ENCODE peak calls at places on chromosome 9, in six cellular contexts. One of them, this sample, is unnamed.

GRCh38 chr9:17135578-17135904 is 701 bp downstream of the CNTLN start:
- DNase-seq in Panc1: no peak
- DNase-seq in GM23338: peak; percentile 66
- DNase-seq in A549: no peak
- DNase-seq in astrocyte: no peak
- DNase-seq in naive thymus-derived CD4-positive, alpha-beta T cell: no peak
- DNase-seq in this sample: no peak

GRCh38 chr9:129509508-129509907 is 111.4 kb downstream of the C9orf50 start:
- DNase-seq in Panc1: no peak
- DNase-seq in GM23338: no peak
- DNase-seq in A549: no peak
- DNase-seq in astrocyte: peak; percentile 96
- DNase-seq in naive thymus-derived CD4-positive, alpha-beta T cell: no peak
- DNase-seq in this sample: no peak

GRCh38 chr9:94891183-94891582 is 164.7 kb downstream of the AOPEP start:
- DNase-seq in Panc1: no peak
- DNase-seq in GM23338: no peak
- DNase-seq in A549: no peak
- DNase-seq in astrocyte: no peak
- DNase-seq in naive thymus-derived CD4-positive, alpha-beta T cell: no peak
- DNase-seq in this sample: no peak

GRCh38 chr9:110769667-110770066 is 101.1 kb downstream of the MUSK start:
- DNase-seq in Panc1: no peak
- DNase-seq in GM23338: no peak
- DNase-seq in A549: no peak
- DNase-seq in astrocyte: peak; percentile 83
- DNase-seq in naive thymus-derived CD4-positive, alpha-beta T cell: no peak
- DNase-seq in this sample: no peak

GRCh38 chr9:128771094-128771721 is 519 bp downstream of the ZER1 start:
- DNase-seq in Panc1: no peak
- DNase-seq in GM23338: no peak
- DNase-seq in A549: no peak
- DNase-seq in astrocyte: peak; percentile 7
- DNase-seq in naive thymus-derived CD4-positive, alpha-beta T cell: no peak
- DNase-seq in this sample: peak; percentile 61

GRCh38 chr9:116979461-116979860 is 292.4 kb downstream of the TRIM32 start:
- DNase-seq in Panc1: no peak
- DNase-seq in GM23338: peak; percentile 40
- DNase-seq in A549: peak; percentile 12
- DNase-seq in astrocyte: no peak
- DNase-seq in naive thymus-derived CD4-positive, alpha-beta T cell: no peak
- DNase-seq in this sample: peak; percentile 59

GRCh38 chr9:91151014-91151740 is 210.5 kb downstream of the AUH start:
- DNase-seq in Panc1: no peak
- DNase-seq in GM23338: no peak
- DNase-seq in A549: no peak
- DNase-seq in astrocyte: peak; percentile 96
- DNase-seq in naive thymus-derived CD4-positive, alpha-beta T cell: peak; percentile 65
- DNase-seq in this sample: no peak

GRCh38 chr9:125747053-125747764 is at the start of gene PBX3:
- DNase-seq in Panc1: no peak
- DNase-seq in GM23338: peak; percentile 69
- DNase-seq in A549: peak; percentile 31
- DNase-seq in astrocyte: no peak
- DNase-seq in naive thymus-derived CD4-positive, alpha-beta T cell: no peak
- DNase-seq in this sample: peak; percentile 81

GRCh38 chr9:130680836-130681768 is 12.5 kb upstream of the EXOSC2 start:
- DNase-seq in Panc1: no peak
- DNase-seq in GM23338: peak; percentile 78
- DNase-seq in A549: peak; percentile 95
- DNase-seq in astrocyte: peak; percentile 75
- DNase-seq in naive thymus-derived CD4-positive, alpha-beta T cell: no peak
- DNase-seq in this sample: peak; percentile 90

GRCh38 chr9:89755835-89756234 is 151.0 kb downstream of the GADD45G start:
- DNase-seq in Panc1: no peak
- DNase-seq in GM23338: no peak
- DNase-seq in A549: no peak
- DNase-seq in astrocyte: peak; percentile 56
- DNase-seq in naive thymus-derived CD4-positive, alpha-beta T cell: no peak
- DNase-seq in this sample: no peak

GRCh38 chr9:126614455-126615248 is 924 bp downstream of the LMX1B start:
- DNase-seq in Panc1: no peak
- DNase-seq in GM23338: peak; percentile 52
- DNase-seq in A549: no peak
- DNase-seq in astrocyte: no peak
- DNase-seq in naive thymus-derived CD4-positive, alpha-beta T cell: no peak
- DNase-seq in this sample: peak; percentile 81

GRCh38 chr9:111833941-111834340 is 39.2 kb upstream of the SHOC1 start:
- DNase-seq in Panc1: no peak
- DNase-seq in GM23338: no peak
- DNase-seq in A549: no peak
- DNase-seq in astrocyte: peak; percentile 59
- DNase-seq in naive thymus-derived CD4-positive, alpha-beta T cell: no peak
- DNase-seq in this sample: no peak

GRCh38 chr9:77038281-77039036 is 19.0 kb downstream of the FOXB2 start:
- DNase-seq in Panc1: no peak
- DNase-seq in GM23338: peak; percentile 64
- DNase-seq in A549: no peak
- DNase-seq in astrocyte: no peak
- DNase-seq in naive thymus-derived CD4-positive, alpha-beta T cell: no peak
- DNase-seq in this sample: no peak

GRCh38 chr9:108671794-108672193 is 184.0 kb downstream of the ACTL7B start:
- DNase-seq in Panc1: no peak
- DNase-seq in GM23338: no peak
- DNase-seq in A549: no peak
- DNase-seq in astrocyte: peak; percentile 32
- DNase-seq in naive thymus-derived CD4-positive, alpha-beta T cell: no peak
- DNase-seq in this sample: no peak

GRCh38 chr9:77488439-77489126 is 159.5 kb downstream of the GNA14 start:
- DNase-seq in Panc1: no peak
- DNase-seq in GM23338: peak; percentile 79
- DNase-seq in A549: no peak
- DNase-seq in astrocyte: no peak
- DNase-seq in naive thymus-derived CD4-positive, alpha-beta T cell: no peak
- DNase-seq in this sample: peak; percentile 61

GRCh38 chr9:115035872-115036612 is 81.9 kb downstream of the TNC start:
- DNase-seq in Panc1: no peak
- DNase-seq in GM23338: peak; percentile 5
- DNase-seq in A549: no peak
- DNase-seq in astrocyte: peak; percentile 99
- DNase-seq in naive thymus-derived CD4-positive, alpha-beta T cell: no peak
- DNase-seq in this sample: no peak

GRCh38 chr9:17342696-17343095 is 207.9 kb downstream of the CNTLN start:
- DNase-seq in Panc1: no peak
- DNase-seq in GM23338: peak; percentile 33
- DNase-seq in A549: no peak
- DNase-seq in astrocyte: no peak
- DNase-seq in naive thymus-derived CD4-positive, alpha-beta T cell: no peak
- DNase-seq in this sample: peak; percentile 47

GRCh38 chr9:36319806-36320205 is 61.6 kb upstream of the GNE start:
- DNase-seq in Panc1: no peak
- DNase-seq in GM23338: no peak
- DNase-seq in A549: peak; percentile 58
- DNase-seq in astrocyte: no peak
- DNase-seq in naive thymus-derived CD4-positive, alpha-beta T cell: no peak
- DNase-seq in this sample: no peak

GRCh38 chr9:104861406-104861805 is 66.5 kb downstream of the ABCA1 start:
- DNase-seq in Panc1: no peak
- DNase-seq in GM23338: no peak
- DNase-seq in A549: no peak
- DNase-seq in astrocyte: no peak
- DNase-seq in naive thymus-derived CD4-positive, alpha-beta T cell: no peak
- DNase-seq in this sample: no peak

GRCh38 chr9:89463986-89464901 is 33.7 kb downstream of the SEMA4D start:
- DNase-seq in Panc1: no peak
- DNase-seq in GM23338: no peak
- DNase-seq in A549: no peak
- DNase-seq in astrocyte: no peak
- DNase-seq in naive thymus-derived CD4-positive, alpha-beta T cell: peak; percentile 85
- DNase-seq in this sample: no peak

GRCh38 chr9:84397822-84398221 is 57.3 kb upstream of the SLC28A3 start:
- DNase-seq in Panc1: no peak
- DNase-seq in GM23338: peak; percentile 8
- DNase-seq in A549: no peak
- DNase-seq in astrocyte: peak; percentile 61
- DNase-seq in naive thymus-derived CD4-positive, alpha-beta T cell: no peak
- DNase-seq in this sample: no peak

GRCh38 chr9:20940447-20941176 is 90.8 kb downstream of the HACD4 start:
- DNase-seq in Panc1: no peak
- DNase-seq in GM23338: no peak
- DNase-seq in A549: no peak
- DNase-seq in astrocyte: no peak
- DNase-seq in naive thymus-derived CD4-positive, alpha-beta T cell: no peak
- DNase-seq in this sample: no peak

DNA sequence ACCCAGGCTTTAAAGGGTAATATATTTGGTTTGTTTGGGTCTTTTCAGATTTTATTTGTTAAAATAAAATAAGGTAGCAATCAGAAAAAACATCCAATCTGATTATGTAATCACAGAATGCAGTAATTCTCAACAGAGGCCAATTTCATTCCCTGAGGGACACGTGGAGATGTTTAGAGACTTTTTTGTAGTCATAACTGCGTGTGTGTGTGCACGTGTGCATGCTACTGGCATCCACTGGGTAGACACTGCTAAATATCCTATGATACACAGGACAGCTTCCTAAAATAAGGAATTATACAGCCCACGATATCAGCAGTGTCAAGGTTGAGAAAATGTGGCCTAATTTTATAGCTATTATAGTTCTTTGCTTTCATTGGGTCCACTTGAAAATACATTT is 180.8 kb upstream of the KLF9 start:
- DNase-seq in Panc1: no peak
- DNase-seq in GM23338: no peak
- DNase-seq in A549: no peak
- DNase-seq in astrocyte: no peak
- DNase-seq in naive thymus-derived CD4-positive, alpha-beta T cell: no peak
- DNase-seq in this sample: no peak
- H3K4me1 ChIP-seq in Panc1: no peaks in the 10 kb centered on the region
- H3K4me1 ChIP-seq in GM23338: no peaks in the 10 kb centered on the region
- H3K4me1 ChIP-seq in A549: no peaks in the 10 kb centered on the region
- H3K4me1 ChIP-seq in astrocyte: peaks cover 10% of the 10 kb centered on the region
- H3K4me1 ChIP-seq in naive thymus-derived CD4-positive, alpha-beta T cell: no peaks in the 10 kb centered on the region
- H3K4me1 ChIP-seq in this sample: no peaks in the 10 kb centered on the region

GRCh38 chr9:4297795-4298254 is 2.0 kb downstream of the GLIS3 start:
- DNase-seq in Panc1: no peak
- DNase-seq in GM23338: peak; percentile 89
- DNase-seq in A549: peak; percentile 28
- DNase-seq in astrocyte: peak; percentile 53
- DNase-seq in naive thymus-derived CD4-positive, alpha-beta T cell: peak; percentile 55
- DNase-seq in this sample: peak; percentile 93
- H3K27ac ChIP-seq in Panc1: peak overlapping the region; percentile 49
- H3K27ac ChIP-seq in GM23338: no peak overlapping the region
- H3K27ac ChIP-seq in A549: peak overlapping the region; percentile 95
- H3K27ac ChIP-seq in astrocyte: peak overlapping the region; percentile 99
- H3K27ac ChIP-seq in naive thymus-derived CD4-positive, alpha-beta T cell: peak overlapping the region; percentile 68
- H3K27ac ChIP-seq in this sample: no peak overlapping the region

DNA sequence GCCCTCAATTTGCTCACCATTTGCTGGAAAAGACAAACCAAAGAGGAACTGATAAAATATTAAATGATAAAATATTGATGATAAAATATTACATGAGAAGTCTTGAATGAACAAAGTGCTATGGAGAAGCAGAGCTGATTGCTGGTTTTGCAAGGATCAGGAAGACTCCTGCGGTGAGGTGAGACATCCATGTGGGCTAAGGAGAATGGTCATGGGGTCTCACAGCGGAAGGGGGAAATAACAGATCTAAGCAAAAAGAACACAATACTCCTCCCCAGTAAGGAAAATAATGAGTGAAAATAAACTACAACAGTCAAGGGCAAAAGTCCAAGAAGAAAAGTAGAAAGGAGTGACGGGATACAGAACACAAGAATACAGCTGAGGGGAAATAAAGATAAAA is 146.8 kb downstream of the LURAP1L start:
- DNase-seq in Panc1: no peak
- DNase-seq in GM23338: no peak
- DNase-seq in A549: no peak
- DNase-seq in astrocyte: no peak
- DNase-seq in naive thymus-derived CD4-positive, alpha-beta T cell: no peak
- DNase-seq in this sample: no peak
- H3K4me3 ChIP-seq in Panc1: no peak overlapping the region
- H3K4me3 ChIP-seq in GM23338: no peak overlapping the region
- H3K4me3 ChIP-seq in A549: no peak overlapping the region
- H3K4me3 ChIP-seq in astrocyte: no peak overlapping the region
- H3K4me3 ChIP-seq in naive thymus-derived CD4-positive, alpha-beta T cell: no peak overlapping the region
- H3K4me3 ChIP-seq in this sample: no peak overlapping the region

DNA sequence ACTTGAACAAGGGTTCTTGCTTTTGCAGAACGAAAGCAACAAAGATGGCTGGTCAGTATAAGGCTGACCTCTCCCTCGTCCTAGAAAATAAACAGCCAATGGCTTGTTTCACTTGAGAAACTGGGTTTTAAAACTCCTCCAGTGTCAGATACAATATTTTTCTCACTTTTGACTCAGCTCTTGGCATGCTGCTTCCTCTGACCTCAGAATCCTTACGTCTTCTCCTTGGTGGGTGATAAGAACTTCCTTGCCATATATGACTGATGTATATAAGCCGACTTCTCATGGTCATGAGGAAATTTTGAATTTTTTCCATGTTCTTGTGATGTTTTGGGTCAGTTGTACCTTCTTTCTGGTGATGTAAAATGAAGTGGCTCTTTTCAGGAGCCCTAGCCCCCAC is 3.8 kb downstream of the ZNF618 start:
- DNase-seq in Panc1: no peak
- DNase-seq in GM23338: no peak
- DNase-seq in A549: no peak
- DNase-seq in astrocyte: peak; percentile 65
- DNase-seq in naive thymus-derived CD4-positive, alpha-beta T cell: no peak
- DNase-seq in this sample: no peak
- H3K4me1 ChIP-seq in Panc1: no peaks in the 10 kb centered on the region
- H3K4me1 ChIP-seq in GM23338: peaks cover 38% of the 10 kb centered on the region
- H3K4me1 ChIP-seq in A549: peaks cover 18% of the 10 kb centered on the region
- H3K4me1 ChIP-seq in astrocyte: peaks cover 5% of the 10 kb centered on the region
- H3K4me1 ChIP-seq in naive thymus-derived CD4-positive, alpha-beta T cell: no peaks in the 10 kb centered on the region
- H3K4me1 ChIP-seq in this sample: no peaks in the 10 kb centered on the region

DNA sequence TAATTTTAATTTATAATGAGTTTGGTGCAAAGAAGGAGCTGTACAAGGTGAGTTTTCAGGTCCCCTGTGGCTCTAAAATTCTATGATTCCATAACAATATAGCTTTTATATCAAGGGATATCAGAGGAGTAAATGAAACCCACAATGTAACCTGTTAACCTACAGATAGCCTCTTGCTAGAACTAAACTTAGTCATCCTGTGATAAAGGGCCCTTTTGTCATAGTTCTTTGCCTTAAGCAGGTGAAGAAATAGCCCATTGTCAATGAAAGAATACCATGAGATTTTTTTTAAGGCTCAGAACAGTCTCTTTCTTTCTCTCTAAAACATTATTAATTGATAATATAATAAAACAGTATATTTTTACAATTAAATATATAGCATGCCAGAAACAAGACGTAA is 127.8 kb downstream of the NFIB start:
- DNase-seq in Panc1: no peak
- DNase-seq in GM23338: no peak
- DNase-seq in A549: no peak
- DNase-seq in astrocyte: no peak
- DNase-seq in naive thymus-derived CD4-positive, alpha-beta T cell: no peak
- DNase-seq in this sample: no peak
- H3K27ac ChIP-seq in Panc1: no peak overlapping the region
- H3K27ac ChIP-seq in GM23338: no peak overlapping the region
- H3K27ac ChIP-seq in A549: no peak overlapping the region
- H3K27ac ChIP-seq in astrocyte: no peak overlapping the region
- H3K27ac ChIP-seq in naive thymus-derived CD4-positive, alpha-beta T cell: no peak overlapping the region
- H3K27ac ChIP-seq in this sample: no peak overlapping the region

This sample was measured in endodermal cell.